ENCODE peak calls at places on chromosomes 13 and 19, in four cellular contexts. X, N, U and T are unnamed samples.

GRCh38 chr13:28286263-28286662 is 147.9 kb downstream of the PAN3 start:
- DNase-seq in N (no peak), X (no peak), U (no peak), T (no peak)

GRCh38 chr13:79459906-79460305 is 21.0 kb upstream of the NDFIP2 start:
- DNase-seq in X (no peak), U (no peak), N (no peak), T (peak)

GRCh38 chr13:51125495-51126226 is 14.6 kb upstream of the C13orf42 start:
- DNase-seq in N (no peak), U (no peak), X (peak), T (peak)

GRCh38 chr19:13164370-13165090 is 14.3 kb downstream of the IER2 start:
- DNase-seq in X (peak), N (no peak), U (peak), T (peak)

GRCh38 chr19:3849092-3849491 is 19.7 kb downstream of the ZFR2 start:
- DNase-seq in X (no peak), U (peak), N (no peak), T (peak)

GRCh38 chr19:28883241-28883693 is 329.7 kb downstream of the UQCRFS1 start:
- DNase-seq in X (no peak), U (no peak), N (no peak), T (no peak)

GRCh38 chr13:24923305-24923640 is 159.3 kb downstream of the RNF17 start:
- DNase-seq in U (no peak), X (peak), N (peak), T (no peak)

GRCh38 chr19:43532962-43533545 is at the start of gene ZNF575:
- DNase-seq in X (peak), U (peak), N (peak), T (peak)

GRCh38 chr19:17069249-17069648 is 6.0 kb downstream of the HAUS8 start:
- DNase-seq in X (no peak), U (no peak), N (no peak), T (no peak)

GRCh38 chr19:32287811-32288227 is 57.6 kb upstream of the ZNF507 start:
- DNase-seq in X (no peak), U (peak), N (peak), T (no peak)

GRCh38 chr13:23673867-23674605 is 103.8 kb downstream of the TNFRSF19 start:
- DNase-seq in U (no peak), X (peak), N (no peak), T (no peak)

GRCh38 chr13:91212229-91212628 is 135.3 kb upstream of the MIR17HG start:
- DNase-seq in N (no peak), U (no peak), X (no peak), T (no peak)

GRCh38 chr13:53398051-53398450 is 369.4 kb downstream of the OLFM4 start:
- DNase-seq in N (no peak), X (no peak), U (no peak), T (no peak)

GRCh38 chr19:16876904-16877361 is 11.9 kb upstream of the F2RL3 start:
- DNase-seq in N (no peak), U (peak), X (no peak), T (peak)

GRCh38 chr19:10505583-10506229 is 2.5 kb upstream of the KEAP1 start:
- DNase-seq in U (peak), N (no peak), X (peak), T (peak)

GRCh38 chr13:40192516-40193257 is 473.8 kb downstream of the FOXO1 start:
- DNase-seq in X (no peak), N (no peak), U (no peak), T (no peak)

GRCh38 chr19:29326849-29327840 is 114.2 kb upstream of the UQCRFS1 start:
- DNase-seq in X (no peak), U (no peak), N (no peak), T (no peak)

GRCh38 chr19:18373407-18373891 is 12.5 kb upstream of the GDF15 start:
- DNase-seq in N (no peak), U (no peak), X (no peak), T (no peak)

GRCh38 chr13:64154514-64154913 is 2738.9 kb upstream of the PCDH20 start:
- DNase-seq in X (peak), N (peak), U (no peak), T (peak)

GRCh38 chr13:90362718-90363117 is 984.8 kb upstream of the MIR17HG start:
- DNase-seq in U (peak), N (no peak), X (no peak), T (no peak)

GRCh38 chr13:110403315-110403714 is 96.2 kb downstream of the COL4A2 start:
- DNase-seq in U (peak), X (no peak), N (peak), T (no peak)

GRCh38 chr13:43983373-43983772 is 103.7 kb downstream of the LACC1 start:
- DNase-seq in X (no peak), N (no peak), U (no peak), T (no peak)

GRCh38 chr19:57434386-57435061 is 601 bp upstream of the ZNF749 start:
- DNase-seq in U (no peak), X (no peak), N (no peak), T (no peak)

GRCh38 chr13:32804673-32805260 is 211.5 kb upstream of the KL start:
- DNase-seq in X (peak), N (no peak), U (peak), T (no peak)

GRCh38 chr19:30931307-30931706 is 417.9 kb downstream of the TSHZ3 start:
- DNase-seq in X (no peak), N (no peak), U (no peak), T (no peak)

GRCh38 chr13:36453518-36453917 is 21.2 kb downstream of the CCNA1 start:
- DNase-seq in U (no peak), X (peak), N (no peak), T (no peak)

GRCh38 chr19:35790981-35791813 is 15.8 kb downstream of the ARHGAP33 start:
- DNase-seq in U (no peak), X (peak), N (no peak), T (no peak)